ENCODE peak calls at places on chromosome X, in four cellular contexts. C is stomach, G is transverse colon, V is sigmoid colon. M is an unnamed sample.

GRCh38 chrX:142711801-142712200 is 313.9 kb upstream of the SPANXN4 start:
- DNase-seq in C (no peak), G (no peak), V (no peak), M (no peak)

GRCh38 chrX:136064661-136065043 is 79.4 kb downstream of the SLC9A6 start:
- DNase-seq in C (no peak), G (no peak), V (no peak), M (no peak)

GRCh38 chrX:10011991-10012390 is 44.8 kb downstream of the CLDN34 start:
- DNase-seq in C (no peak), G (no peak), V (peak; percentile 46), M (no peak)

GRCh38 chrX:96721398-96721797 is 36.8 kb downstream of the DIAPH2 start:
- DNase-seq in C (no peak), G (no peak), V (no peak), M (no peak)

GRCh38 chrX:108033890-108034289 is 11.0 kb upstream of the VSIG1 start:
- DNase-seq in C (no peak), G (no peak), V (no peak), M (no peak)

GRCh38 chrX:71640002-71640401 is 21.7 kb upstream of the CXCR3 start:
- DNase-seq in C (no peak), G (no peak), V (no peak), M (no peak)

GRCh38 chrX:82998163-82998562 is 509.9 kb upstream of the POU3F4 start:
- DNase-seq in C (no peak), G (no peak), V (no peak), M (no peak)

GRCh38 chrX:40262641-40263560 is 165.1 kb upstream of the BCOR start:
- DNase-seq in C (no peak), G (no peak), V (no peak), M (peak; percentile 64)

GRCh38 chrX:46912098-46912672 is at the start of gene JADE3:
- DNase-seq in C (peak; percentile 76), G (peak; percentile 79), V (peak; percentile 85), M (peak; percentile 85)

GRCh38 chrX:80807606-80808159 is 2.0 kb downstream of the BRWD3 start:
- DNase-seq in C (no peak), G (no peak), V (no peak), M (no peak)

GRCh38 chrX:123504047-123504446 is 228.8 kb downstream of the THOC2 start:
- DNase-seq in C (no peak), G (no peak), V (no peak), M (no peak)

GRCh38 chrX:68511255-68511654 is 12.4 kb downstream of the YIPF6 start:
- DNase-seq in C (no peak), G (peak; percentile 18), V (no peak), M (no peak)

GRCh38 chrX:68658530-68658929 is 11.1 kb downstream of the STARD8 start:
- DNase-seq in C (no peak), G (no peak), V (peak; percentile 74), M (no peak)

GRCh38 chrX:119145241-119145653 is 17.6 kb upstream of the KIAA1210 start:
- DNase-seq in C (no peak), G (peak; percentile 10), V (no peak), M (no peak)

GRCh38 chrX:68826113-68826980 is 2.5 kb upstream of the EFNB1 start:
- DNase-seq in C (no peak), G (no peak), V (peak; percentile 52), M (no peak)

GRCh38 chrX:109596015-109596414 is 29.0 kb downstream of the KCNE5 start:
- DNase-seq in C (no peak), G (no peak), V (no peak), M (no peak)

GRCh38 chrX:40152706-40153334 is 55.1 kb upstream of the BCOR start:
- DNase-seq in C (peak; percentile 81), G (peak; percentile 52), V (peak; percentile 77), M (peak; percentile 86)

GRCh38 chrX:108225456-108225730 is 133.8 kb downstream of the ATG4A start:
- DNase-seq in C (no peak), G (no peak), V (no peak), M (no peak)

GRCh38 chrX:78321809-78322208 is 5.6 kb downstream of the CYSLTR1 start:
- DNase-seq in C (peak; percentile 30), G (peak; percentile 53), V (no peak), M (peak; percentile 84)

GRCh38 chrX:83916525-83916924 is 55.6 kb downstream of the CYLC1 start:
- DNase-seq in C (no peak), G (peak; percentile 8), V (no peak), M (no peak)

GRCh38 chrX:71911023-71911730 is 532 bp downstream of the NHSL2 start:
- DNase-seq in C (no peak), G (peak; percentile 9), V (peak; percentile 67), M (no peak)

GRCh38 chrX:65971151-65971550 is 68.7 kb downstream of the VSIG4 start:
- DNase-seq in C (no peak), G (no peak), V (no peak), M (peak; percentile 62)

GRCh38 chrX:30657542-30658238 is 4.5 kb downstream of the GK start:
- DNase-seq in C (no peak), G (no peak), V (no peak), M (no peak)

GRCh38 chrX:39983715-39984114 is 114.0 kb downstream of the BCOR start:
- DNase-seq in C (no peak), G (no peak), V (no peak), M (no peak)

GRCh38 chrX:152204919-152205318 is 66.5 kb upstream of the MAGEA10 start:
- DNase-seq in C (no peak), G (no peak), V (no peak), M (no peak)

GRCh38 chrX:45557390-45557789 is 356.7 kb upstream of the DIPK2B start:
- DNase-seq in C (no peak), G (no peak), V (no peak), M (no peak)

GRCh38 chrX:49269768-49270248 is at the start of gene PPP1R3F:
- DNase-seq in C (no peak), G (no peak), V (no peak), M (no peak)
- TF ChIP-seq POLR2AphosphoS5 in C (peak; percentile 86), G (peak; percentile 74), V (no peak), M (peak; percentile 85)

GRCh38 chrX:130637591-130637990 is 235.8 kb downstream of the RBMX2 start:
- DNase-seq in C (no peak), G (no peak), V (no peak), M (no peak)

GRCh38 chrX:130631011-130631410 is 229.2 kb downstream of the RBMX2 start:
- DNase-seq in C (no peak), G (no peak), V (no peak), M (no peak)

DNA sequence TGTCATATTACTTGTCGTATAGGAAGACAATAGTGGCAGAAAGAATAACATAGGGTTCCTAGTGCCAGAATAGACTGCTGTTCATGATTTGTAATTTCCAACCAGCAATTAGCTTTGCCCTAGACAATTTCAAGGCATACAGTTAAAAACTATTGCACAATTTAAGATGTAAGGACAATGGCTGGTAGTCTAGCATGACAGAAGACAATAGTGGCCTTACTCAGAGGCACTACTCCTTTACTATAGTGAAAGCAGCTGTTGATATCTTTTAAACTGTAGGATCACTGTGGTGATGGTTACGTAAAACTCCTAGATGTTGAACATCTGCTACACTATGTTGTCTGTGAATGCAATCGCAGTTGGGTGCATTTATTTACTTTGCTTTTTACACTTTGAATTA is 234.5 kb downstream of the RBMX2 start:
- DNase-seq in C (no peak), G (no peak), V (no peak), M (no peak)
- TF ChIP-seq POLR2AphosphoS5 in C (no peak), G (no peak), V (no peak), M (no peak)

GRCh38 chrX:24837966-24838365 is 144.2 kb downstream of the POLA1 start:
- DNase-seq in C (no peak), G (no peak), V (no peak), M (no peak)
- TF ChIP-seq POLR2AphosphoS5 in C (no peak), G (no peak), V (no peak), M (no peak)

DNA sequence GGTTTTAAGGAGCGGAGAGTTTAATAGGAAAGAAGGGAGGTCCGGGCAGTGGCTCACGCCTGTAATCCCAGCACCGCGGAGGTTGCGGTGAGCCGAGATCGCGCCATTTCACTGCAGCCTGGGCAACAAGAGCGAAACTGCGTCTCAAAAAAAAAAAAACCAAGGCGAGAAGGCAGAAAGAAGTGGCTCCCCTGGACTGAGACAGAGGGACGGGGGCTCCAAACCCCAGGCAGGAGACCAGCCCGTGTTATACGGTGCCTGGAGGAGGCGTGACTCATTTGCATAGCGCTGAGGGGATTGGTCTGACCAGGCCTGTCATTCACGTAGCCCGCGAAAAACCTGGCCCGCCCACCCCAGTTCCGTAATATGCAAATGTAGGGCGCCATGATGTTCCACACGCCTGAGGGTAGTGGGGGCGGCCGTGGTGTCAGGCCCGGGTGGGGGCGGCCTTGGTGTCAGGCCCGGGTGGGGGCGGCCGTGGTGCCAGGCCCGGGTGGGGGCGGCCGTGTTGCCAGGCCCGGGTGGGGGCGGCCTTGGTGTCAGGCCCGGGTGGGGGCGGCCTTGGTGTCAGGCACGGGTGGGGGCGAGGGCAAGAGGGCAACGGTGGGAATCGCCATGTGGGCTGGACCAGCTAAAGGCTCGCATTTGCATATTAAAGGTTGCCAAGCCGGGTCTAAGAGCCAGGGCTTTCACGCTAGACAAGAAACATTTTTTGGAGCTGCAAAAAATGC is 2.1 kb downstream of the PLCXD1 start:
- DNase-seq in C (peak; percentile 90), G (peak; percentile 92), V (peak; percentile 96), M (peak; percentile 96)
- TF ChIP-seq POLR2AphosphoS5 in C (no peak), G (no peak), V (no peak), M (peak; percentile 35)

GRCh38 chrX:13695601-13696115 is 6.7 kb downstream of the RAB9A start:
- DNase-seq in C (no peak), G (no peak), V (no peak), M (no peak)

GRCh38 chrX:13699183-13699826 is 10.4 kb downstream of the RAB9A start:
- DNase-seq in C (peak; percentile 33), G (peak; percentile 57), V (no peak), M (no peak)

GRCh38 chrX:13697976-13698375 is 9.0 kb downstream of the RAB9A start:
- DNase-seq in C (no peak), G (no peak), V (no peak), M (no peak)

GRCh38 chrX:13698432-13698831 is 9.5 kb downstream of the RAB9A start:
- DNase-seq in C (no peak), G (no peak), V (no peak), M (no peak)

DNA sequence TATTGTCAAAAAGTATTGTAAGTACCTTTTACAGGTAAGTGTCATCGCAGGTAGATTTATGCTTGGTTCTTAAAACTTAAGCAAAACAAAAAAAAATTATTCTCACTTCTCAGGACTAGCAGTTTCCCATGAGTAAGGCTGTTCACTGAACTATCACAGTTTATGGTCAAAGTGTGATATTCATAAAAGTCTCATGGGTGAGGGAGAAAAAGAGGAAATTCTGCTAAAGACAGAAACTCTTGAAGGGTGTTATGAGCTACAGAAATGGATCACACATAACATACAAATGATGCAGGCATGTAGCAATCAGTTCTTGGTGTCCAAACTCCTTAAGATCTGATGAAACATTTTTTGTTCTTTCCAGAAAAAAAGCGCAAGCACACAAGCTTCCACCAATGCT is 8.5 kb downstream of the RAB9A start:
- DNase-seq in C (no peak), G (no peak), V (no peak), M (no peak)
- TF ChIP-seq POLR2AphosphoS5 in C (no peak), G (no peak), V (no peak), M (no peak)